ENCODE peak calls at places on chromosomes 11 and 22, in nine cellular contexts. X is body of pancreas, Q is GM06990, V is HCT116, W is astrocyte of the spinal cord, Y is IMR-90, S is uterus, B is AG10803, M is stomach. H is an unnamed sample.

GRCh38 chr11:76233936-76234703 is 27.8 kb upstream of the WNT11 start:
- DNase-seq in X (peak), Y (no peak), S (peak), Q (peak), W (peak), M (no peak), V (no peak), B (peak), H (no peak)

GRCh38 chr22:18970180-18970947 is 34.3 kb upstream of the PRODH start:
- DNase-seq in Q (no peak), S (no peak), V (no peak), W (no peak), B (no peak), M (no peak), X (peak), Y (no peak), H (no peak)

GRCh38 chr11:45669956-45670355 is 4.5 kb upstream of the CHST1 start:
- DNase-seq in Y (no peak), X (no peak), Q (no peak), V (no peak), S (no peak), W (no peak), M (no peak), B (no peak), H (no peak)

GRCh38 chr22:29070490-29070889 is 2.3 kb upstream of the KREMEN1 start:
- DNase-seq in Y (no peak), V (no peak), B (no peak), X (no peak), Q (no peak), S (no peak), M (no peak), W (no peak), H (no peak)

GRCh38 chr22:44396727-44397722 is 84.3 kb upstream of the SHISAL1 start:
- DNase-seq in Q (no peak), Y (no peak), S (peak), W (no peak), X (no peak), B (no peak), V (no peak), M (peak), H (no peak)

GRCh38 chr22:42368379-42369249 is 63.6 kb downstream of the NFAM1 start:
- DNase-seq in M (no peak), V (no peak), W (no peak), Q (no peak), B (no peak), Y (no peak), X (peak), S (no peak), H (no peak)

GRCh38 chr22:23057331-23057730 is 13.0 kb upstream of the GNAZ start:
- DNase-seq in Q (no peak), W (no peak), M (no peak), B (no peak), X (no peak), Y (no peak), S (no peak), V (no peak), H (no peak)

GRCh38 chr11:8757047-8757446 is 74.5 kb downstream of the RPL27A start:
- DNase-seq in Y (peak), B (peak), M (no peak), W (peak), V (no peak), S (no peak), X (no peak), Q (no peak), H (no peak)

GRCh38 chr11:130527648-130528300 is 79.3 kb downstream of the ADAMTS15 start:
- DNase-seq in S (no peak), M (no peak), W (peak), V (no peak), Y (peak), B (peak), Q (no peak), X (no peak), H (no peak)

GRCh38 chr22:41237707-41238569 is 2.8 kb downstream of the CHADL start:
- DNase-seq in W (peak), B (peak), V (no peak), Y (peak), S (no peak), Q (peak), M (peak), X (peak), H (no peak)

GRCh38 chr11:60825790-60826189 is 16.1 kb upstream of the CCDC86 start:
- DNase-seq in W (no peak), Y (no peak), Q (no peak), X (no peak), V (no peak), S (no peak), M (no peak), B (no peak), H (no peak)

GRCh38 chr11:67468056-67468455 is 995 bp downstream of the TMEM134 start:
- DNase-seq in V (no peak), M (peak), B (peak), S (peak), Y (no peak), X (peak), W (no peak), Q (peak), H (no peak)

GRCh38 chr11:111986589-111986988 is 38.6 kb upstream of the DLAT start:
- DNase-seq in S (no peak), X (no peak), Q (no peak), B (no peak), V (no peak), W (no peak), Y (no peak), M (no peak), H (no peak)

GRCh38 chr11:132007184-132007583 is 636.8 kb downstream of the NTM start:
- DNase-seq in X (no peak), W (no peak), M (no peak), Q (no peak), V (no peak), B (no peak), Y (no peak), S (no peak), H (no peak)

GRCh38 chr22:24153353-24153752 is 27.9 kb upstream of the SUSD2 start:
- DNase-seq in B (peak), M (no peak), Y (peak), S (no peak), W (no peak), Q (no peak), X (no peak), V (no peak), H (no peak)

GRCh38 chr11:61067782-61068181 is 34.5 kb upstream of the CD5 start:
- DNase-seq in S (no peak), M (no peak), W (no peak), X (no peak), B (no peak), V (no peak), Y (no peak), Q (no peak), H (no peak)

GRCh38 chr22:20550851-20551744 is 43.7 kb downstream of the MED15 start:
- DNase-seq in V (no peak), B (peak), W (peak), S (peak), Y (peak), X (no peak), M (no peak), Q (peak), H (no peak)

GRCh38 chr11:34860034-34860433 is 56.1 kb downstream of the APIP start:
- DNase-seq in V (no peak), X (no peak), B (no peak), S (no peak), Y (no peak), W (no peak), Q (no peak), M (no peak), H (no peak)

GRCh38 chr11:68142028-68142412 is 20.8 kb upstream of the CHKA start:
- DNase-seq in V (no peak), S (no peak), M (peak), X (peak), B (no peak), Q (peak), W (no peak), Y (no peak), H (no peak)

GRCh38 chr11:111723595-111723994 is 42.6 kb downstream of the PPP2R1B start:
- DNase-seq in B (no peak), X (no peak), W (no peak), Y (no peak), M (no peak), Q (no peak), S (no peak), V (no peak), H (no peak)

GRCh38 chr22:48898524-48899377 is 928.9 kb downstream of the BRD1 start:
- DNase-seq in M (peak), X (no peak), S (no peak), Q (no peak), Y (no peak), V (no peak), B (no peak), W (no peak), H (no peak)

GRCh38 chr22:48896766-48897637 is 930.7 kb downstream of the BRD1 start:
- DNase-seq in Y (no peak), Q (no peak), S (no peak), X (no peak), V (no peak), B (no peak), W (no peak), M (peak), H (no peak)

GRCh38 chr22:48899523-48900326 is 927.9 kb downstream of the BRD1 start:
- DNase-seq in B (no peak), X (no peak), Q (no peak), M (no peak), Y (no peak), S (no peak), W (no peak), V (no peak), H (no peak)

GRCh38 chr22:48897638-48897954 is 930.1 kb downstream of the BRD1 start:
- DNase-seq in W (no peak), Q (no peak), M (peak), X (no peak), B (no peak), V (no peak), S (no peak), Y (no peak), H (no peak)

GRCh38 chr22:48897959-48898358 is 929.7 kb downstream of the BRD1 start:
- DNase-seq in Y (no peak), M (no peak), V (no peak), S (no peak), W (no peak), Q (no peak), B (no peak), X (no peak), H (no peak)
- H3K4me3 ChIP-seq in Y (no peak), M (no peak), V (no peak), S (no peak), W (no peak), Q (no peak), B (no peak), X (no peak), H (no peak)

DNA sequence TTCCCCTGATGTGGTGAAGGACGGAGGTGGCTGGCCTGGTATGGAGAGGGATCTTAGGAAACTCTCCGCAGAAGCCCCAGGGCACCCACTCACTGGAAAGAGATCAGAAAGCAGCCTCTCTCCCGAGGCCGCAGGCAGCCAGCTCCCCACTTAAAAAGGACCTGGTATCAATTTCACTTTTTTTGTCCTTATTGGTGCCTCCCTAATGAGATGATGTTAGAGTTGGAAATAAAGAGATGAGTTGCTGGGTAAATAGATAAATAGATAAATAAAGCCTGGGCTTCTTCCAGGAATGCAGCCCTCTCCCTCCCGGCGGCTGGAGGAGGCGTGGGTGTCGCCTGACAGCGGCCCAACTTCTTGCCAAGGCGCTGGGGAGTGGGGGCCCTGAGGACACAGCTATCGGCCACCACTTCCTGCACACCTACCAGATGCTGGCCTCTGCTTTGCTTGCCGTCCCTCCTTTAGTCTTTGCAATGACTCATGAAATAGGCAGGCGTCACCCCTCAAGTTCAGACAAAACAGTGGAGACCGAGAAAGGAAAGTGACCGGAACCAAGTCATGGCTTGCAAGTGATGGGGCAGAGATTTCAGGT is 42.9 kb downstream of the LINC01488 start:
- DNase-seq in S (no peak), Q (no peak), Y (peak), V (no peak), X (no peak), B (peak), M (no peak), W (peak), H (no peak)
- H3K4me3 ChIP-seq in S (no peak), Q (no peak), Y (no peak), V (no peak), X (no peak), B (no peak), M (no peak), W (no peak), H (no peak)

GRCh38 chr11:120198403-120198786 is 12.4 kb upstream of the OAF start:
- DNase-seq in X (no peak), B (no peak), Y (no peak), V (no peak), W (no peak), M (no peak), Q (no peak), S (no peak), H (no peak)
- H3K4me3 ChIP-seq in X (no peak), B (no peak), Y (no peak), V (no peak), W (no peak), M (no peak), Q (no peak), S (no peak), H (no peak)

GRCh38 chr11:69352181-69352580 is 58.2 kb downstream of the MYEOV start:
- DNase-seq in W (no peak), M (peak), Q (no peak), V (no peak), Y (no peak), B (peak), X (no peak), S (no peak), H (no peak)

GRCh38 chr11:69354545-69354897 is 60.6 kb downstream of the MYEOV start:
- DNase-seq in W (no peak), B (no peak), M (no peak), S (no peak), Q (no peak), Y (no peak), X (no peak), V (no peak), H (no peak)

GRCh38 chr11:69351460-69351859 is 57.5 kb downstream of the MYEOV start:
- DNase-seq in Q (no peak), B (peak), X (no peak), V (no peak), W (peak), Y (peak), S (no peak), M (no peak), H (no peak)

GRCh38 chr11:69353696-69354544 is 60.0 kb downstream of the MYEOV start:
- DNase-seq in Y (no peak), S (no peak), B (no peak), X (no peak), V (no peak), Q (no peak), W (peak), M (no peak), H (no peak)

DNA sequence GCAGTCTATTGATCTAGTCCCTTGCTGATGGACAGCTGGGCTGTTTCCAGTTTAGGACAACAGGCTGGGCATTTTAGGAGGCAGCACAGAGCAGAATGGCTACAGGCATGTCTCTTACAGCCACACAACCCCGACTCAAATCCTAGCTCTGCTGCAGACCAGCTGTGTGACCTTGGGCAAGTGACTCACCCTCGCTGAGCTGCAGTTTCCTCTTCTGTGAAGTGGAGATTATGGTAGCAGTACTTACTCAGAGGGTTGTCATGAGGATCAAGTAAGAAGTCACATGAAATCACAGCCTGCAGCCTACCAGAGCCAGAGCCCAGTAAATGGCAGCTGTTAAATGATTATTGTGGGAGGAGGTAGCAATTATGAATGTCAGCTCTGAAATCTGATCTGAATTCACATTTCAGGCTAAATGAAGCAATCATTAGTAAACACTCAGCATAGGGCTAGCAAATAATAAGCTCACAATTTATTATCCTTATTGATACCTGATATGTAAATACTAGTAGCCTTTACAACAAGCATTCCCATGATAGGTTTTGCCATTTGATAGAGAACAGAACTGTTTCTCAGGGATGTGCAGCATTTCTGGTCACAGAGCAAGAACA is 58.9 kb downstream of the MYEOV start:
- DNase-seq in X (no peak), B (peak), M (peak), V (peak), Q (no peak), Y (peak), S (no peak), W (peak), H (peak)
- H3K4me3 ChIP-seq in X (no peak), B (no peak), M (no peak), V (no peak), Q (no peak), Y (no peak), S (no peak), W (no peak), H (no peak)

DNA sequence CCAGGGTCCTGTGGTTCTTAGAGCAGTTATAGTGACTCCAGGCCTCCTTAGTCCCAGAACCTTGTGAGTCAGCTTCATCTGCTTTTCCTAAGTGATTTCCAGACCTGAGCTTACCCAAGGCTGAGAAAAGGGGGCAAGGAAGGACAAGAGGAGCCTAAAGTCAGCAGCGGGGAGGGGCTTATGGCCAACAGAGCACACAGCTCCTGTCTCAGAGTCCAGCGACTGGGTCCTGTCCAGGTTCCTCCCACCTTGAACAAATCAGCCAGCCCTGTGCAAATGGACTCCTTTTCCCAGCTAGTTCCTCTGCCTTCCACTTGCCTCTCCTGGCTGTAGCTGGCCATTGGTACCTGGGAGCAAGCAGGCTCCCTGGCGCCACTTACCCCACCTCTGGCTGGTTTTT is 10.9 kb downstream of the BACE1 start:
- DNase-seq in B (no peak), Q (no peak), S (no peak), Y (no peak), M (no peak), X (peak), W (no peak), V (no peak), H (no peak)
- H3K4me3 ChIP-seq in B (no peak), Q (no peak), S (no peak), Y (no peak), M (no peak), X (no peak), W (no peak), V (no peak), H (no peak)

GRCh38 chr22:26783886-26784285 is 126.5 kb downstream of the MIAT start:
- DNase-seq in W (no peak), S (no peak), Y (no peak), V (no peak), Q (no peak), M (no peak), B (no peak), X (no peak), H (no peak)
- H3K4me3 ChIP-seq in W (no peak), S (no peak), Y (no peak), V (no peak), Q (no peak), M (no peak), B (no peak), X (no peak), H (no peak)

GRCh38 chr11:2525941-2526807 is 81.4 kb downstream of the KCNQ1 start:
- DNase-seq in B (no peak), S (peak), Y (no peak), V (no peak), M (peak), X (peak), W (no peak), Q (no peak), H (no peak)
- H3K4me3 ChIP-seq in B (no peak), S (no peak), Y (no peak), V (no peak), M (peak), X (no peak), W (no peak), Q (no peak), H (no peak)

DNA sequence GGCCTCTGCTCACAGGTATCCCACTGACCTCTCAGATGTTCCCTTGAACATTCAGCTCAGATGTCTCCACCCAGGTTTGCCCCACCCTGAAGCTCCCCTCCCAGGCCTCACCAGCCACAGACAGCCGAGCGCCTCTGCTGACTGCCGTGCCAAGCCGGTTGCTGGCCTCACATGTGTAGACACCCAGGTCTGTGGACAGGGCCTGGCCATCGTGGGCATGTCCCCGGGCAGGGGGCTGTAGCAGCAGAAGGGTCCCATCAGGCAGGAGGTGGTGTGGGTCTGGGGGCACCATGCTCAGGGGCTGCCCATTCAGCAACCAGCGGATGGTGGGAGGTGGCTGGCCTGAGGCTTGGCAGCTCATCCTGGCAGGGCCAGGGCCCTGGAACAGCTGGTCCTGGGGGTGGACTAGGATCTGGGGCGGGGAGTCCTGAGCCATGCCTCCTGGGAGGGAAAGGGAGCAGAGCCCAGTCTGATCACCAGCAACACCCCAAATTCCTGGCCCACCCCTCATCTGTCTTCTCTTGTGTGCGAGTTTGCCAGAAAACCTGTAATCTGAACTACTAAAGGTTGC is 759 bp downstream of the ROBO4 start:
- DNase-seq in W (no peak), M (no peak), S (no peak), V (no peak), B (no peak), Y (no peak), X (no peak), Q (no peak), H (no peak)
- H3K4me3 ChIP-seq in W (no peak), M (peak), S (no peak), V (no peak), B (no peak), Y (no peak), X (no peak), Q (no peak), H (no peak)

DNA sequence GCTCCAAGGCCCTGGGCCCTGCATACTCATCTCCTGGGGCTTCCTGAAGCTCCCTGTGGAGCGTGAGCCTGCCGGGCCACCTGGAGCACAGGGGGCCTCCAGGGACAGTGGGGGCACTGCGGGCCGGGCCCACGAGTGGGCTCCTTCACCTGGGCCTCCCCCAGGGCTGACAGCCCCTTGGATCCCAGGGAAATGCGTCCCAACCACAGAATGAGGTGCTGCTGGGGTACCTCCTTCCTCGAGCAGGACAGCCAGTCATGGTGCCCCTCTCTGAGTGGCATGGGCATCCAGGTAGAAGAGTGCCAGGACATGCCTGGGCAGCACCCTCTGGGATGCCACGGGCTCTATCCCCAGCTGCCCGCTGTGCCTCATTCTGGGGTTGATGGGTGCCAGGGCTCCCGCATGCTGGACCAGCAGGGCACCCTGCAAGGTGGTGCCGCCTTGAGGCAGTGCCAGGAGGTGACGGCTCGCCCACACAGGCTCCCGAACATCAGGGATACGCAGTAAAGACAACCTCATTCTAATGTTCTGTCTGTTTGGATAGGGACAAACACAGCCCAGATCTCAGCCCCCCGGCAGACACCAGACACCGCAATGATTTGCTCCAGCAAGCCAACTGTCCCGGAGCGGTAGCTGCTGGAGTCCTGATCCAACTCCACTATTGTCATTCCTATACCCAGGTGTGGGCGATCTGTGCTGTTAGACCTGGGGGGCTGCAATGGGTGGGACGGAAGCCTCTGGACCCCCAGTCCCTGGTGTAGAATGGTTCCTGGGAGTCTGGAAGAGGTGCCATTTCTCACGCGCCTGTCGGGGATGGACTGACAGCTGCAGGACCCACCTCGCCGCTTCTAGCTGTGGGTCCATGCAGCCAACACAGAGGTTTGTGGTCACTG is 25.8 kb downstream of the KRTAP5-5 start:
- DNase-seq in X (no peak), B (no peak), S (no peak), W (no peak), Y (no peak), M (no peak), Q (no peak), V (no peak), H (no peak)
- H3K4me3 ChIP-seq in X (no peak), B (no peak), S (no peak), W (no peak), Y (no peak), M (no peak), Q (no peak), V (no peak), H (no peak)